ENCODE peak calls at places on chromosomes 12 and 14, in nine cellular contexts. A is suprapubic skin, E is esophagus squamous epithelium, X is uterus, L is heart left ventricle, R is HepG2, G is body of pancreas, P is IMR-90, F is HCT116. I is an unnamed sample.
A peak's percentile ranks its signal among the peaks of the same experiment; 100 is the strongest.

GRCh38 chr12:9043766-9044165 is 54.4 kb downstream of the KLRG1 start:
- DNase-seq in A (no peak), E (no peak), X (no peak), L (no peak), R (no peak), G (no peak), P (no peak), F (no peak), I (no peak)

GRCh38 chr12:57896437-57897201 is 44.7 kb upstream of the ATP23 start:
- DNase-seq in A (peak; percentile 91), E (no peak), X (peak; percentile 85), L (peak; percentile 90), R (no peak), G (peak; percentile 67), P (peak; percentile 64), F (no peak), I (peak; percentile 63)

GRCh38 chr14:103889313-103890051 is 38.8 kb upstream of the TDRD9 start:
- DNase-seq in A (no peak), E (no peak), X (no peak), L (no peak), R (peak; percentile 50), G (peak; percentile 45), P (peak; percentile 20), F (no peak), I (no peak)

GRCh38 chr12:130357241-130357640 is 19.6 kb downstream of the PIWIL1 start:
- DNase-seq in A (no peak), E (no peak), X (no peak), L (no peak), R (no peak), G (no peak), P (no peak), F (no peak), I (no peak)

GRCh38 chr12:98635657-98636323 is 8.8 kb downstream of the IKBIP start:
- DNase-seq in A (no peak), E (no peak), X (no peak), L (no peak), R (peak; percentile 20), G (no peak), P (peak; percentile 77), F (peak; percentile 39), I (no peak)

GRCh38 chr14:24429395-24430142 is at the start of the genes CBLN3 and KHNYN:
- DNase-seq in A (peak; percentile 97), E (peak; percentile 46), X (peak; percentile 94), L (peak; percentile 94), R (peak; percentile 94), G (peak; percentile 88), P (peak; percentile 92), F (peak; percentile 74), I (peak; percentile 82)

GRCh38 chr12:53102883-53103807 is at the start of gene SOAT2:
- DNase-seq in A (peak; percentile 79), E (no peak), X (no peak), L (no peak), R (peak; percentile 72), G (no peak), P (no peak), F (no peak), I (no peak)

GRCh38 chr12:105092336-105092735 is 8.1 kb upstream of the ALDH1L2 start:
- DNase-seq in A (no peak), E (no peak), X (no peak), L (no peak), R (no peak), G (peak; percentile 53), P (no peak), F (no peak), I (no peak)

GRCh38 chr12:78674311-78675085 is 190.1 kb upstream of the SYT1 start:
- DNase-seq in A (no peak), E (no peak), X (no peak), L (no peak), R (no peak), G (no peak), P (peak; percentile 56), F (no peak), I (no peak)

GRCh38 chr12:6978188-6978986 is 7.7 kb downstream of the EMG1 start:
- DNase-seq in A (no peak), E (no peak), X (no peak), L (peak; percentile 19), R (no peak), G (no peak), P (no peak), F (no peak), I (no peak)

GRCh38 chr14:92693998-92694780 is 54.2 kb downstream of the LGMN start:
- DNase-seq in A (no peak), E (no peak), X (no peak), L (no peak), R (peak; percentile 88), G (no peak), P (no peak), F (peak; percentile 78), I (no peak)

GRCh38 chr14:95490727-95491451 is 25.6 kb downstream of the SYNE3 start:
- DNase-seq in A (no peak), E (no peak), X (no peak), L (peak; percentile 64), R (no peak), G (no peak), P (no peak), F (peak; percentile 12), I (peak; percentile 67)

GRCh38 chr14:90739318-90740077 is 76.7 kb downstream of the TTC7B start:
- DNase-seq in A (no peak), E (no peak), X (no peak), L (no peak), R (no peak), G (no peak), P (peak; percentile 34), F (no peak), I (no peak)

GRCh38 chr12:108643941-108644742 is 10.4 kb upstream of the SELPLG start:
- DNase-seq in A (peak; percentile 53), E (no peak), X (peak; percentile 73), L (peak; percentile 59), R (no peak), G (no peak), P (no peak), F (peak; percentile 59), I (peak; percentile 46)

DNA sequence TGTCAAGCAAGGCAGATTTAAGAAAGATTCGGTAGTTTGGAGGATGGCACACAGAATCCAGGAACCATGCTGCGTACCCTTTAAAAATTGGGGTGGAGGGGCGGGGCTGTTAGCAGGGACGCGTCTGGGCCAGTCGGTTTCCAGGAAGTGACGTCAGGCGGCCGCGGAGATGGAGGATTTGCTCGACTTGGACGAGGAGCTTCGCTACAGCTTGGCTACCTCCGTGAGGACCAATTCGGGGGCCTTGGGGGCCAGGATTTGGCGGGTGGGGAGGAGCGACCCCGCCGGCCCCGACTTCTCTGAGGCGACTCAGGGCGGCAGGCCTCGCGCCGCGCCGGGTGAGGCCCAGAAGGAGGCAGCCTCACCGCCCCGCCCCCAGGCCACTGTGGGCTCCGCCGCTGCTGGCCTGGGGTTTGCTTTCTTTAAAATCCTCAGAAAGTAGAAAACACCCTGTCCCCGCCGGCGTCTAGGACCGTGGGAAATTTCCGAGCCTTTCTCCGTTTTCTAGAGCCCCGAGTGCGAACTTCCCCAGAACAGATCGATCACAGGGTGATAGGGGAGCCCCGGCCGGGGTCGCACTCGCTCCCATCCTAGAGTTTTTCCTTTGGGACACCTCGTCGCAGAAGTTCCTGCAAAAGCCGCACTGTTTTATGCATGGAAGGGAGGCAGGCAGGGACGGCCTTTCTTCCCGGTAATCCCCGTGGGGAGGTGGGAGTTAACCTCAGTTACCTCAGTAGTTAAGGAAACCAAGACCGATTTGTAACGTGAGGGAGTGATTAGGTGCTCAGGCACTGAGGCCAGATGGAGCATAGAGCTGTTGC is at the start of gene IFT43:
- DNase-seq in A (peak; percentile 97), E (peak; percentile 66), X (peak; percentile 95), L (peak; percentile 96), R (no peak), G (peak; percentile 91), P (peak; percentile 74), F (peak; percentile 60), I (peak; percentile 96)
- TF ChIP-seq POLR2A in A (no peak), E (peak; percentile 14), X (peak; percentile 62), L (no peak), R (no peak), G (peak; percentile 64), P (no peak), F (no peak), I (peak; percentile 43)

DNA sequence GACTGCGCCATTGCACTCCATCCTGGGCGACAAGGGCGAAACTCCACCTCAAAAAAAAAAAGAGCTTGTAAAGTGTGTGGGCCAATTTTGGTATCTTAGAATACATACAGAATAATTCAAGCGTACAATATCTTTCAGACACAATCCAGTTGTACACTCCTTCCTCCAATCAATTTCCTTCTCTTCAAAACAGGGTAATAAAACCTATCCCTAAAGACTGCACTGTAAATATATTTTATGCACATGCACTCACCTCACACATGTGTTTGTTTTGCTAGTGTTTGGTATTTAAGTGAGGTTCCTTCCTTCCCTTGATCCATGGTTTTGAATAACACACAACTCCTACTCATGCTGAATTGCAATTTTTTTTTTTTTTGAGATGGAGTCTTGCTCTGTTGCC is 125.9 kb downstream of the PRICKLE1 start:
- DNase-seq in A (no peak), E (no peak), X (no peak), L (no peak), R (no peak), G (no peak), P (no peak), F (no peak), I (no peak)
- TF ChIP-seq CTCF in A (no peak), E (no peak), X (no peak), L (no peak), R (no peak), G (no peak), P (no peak), F (no peak), I (no peak)

DNA sequence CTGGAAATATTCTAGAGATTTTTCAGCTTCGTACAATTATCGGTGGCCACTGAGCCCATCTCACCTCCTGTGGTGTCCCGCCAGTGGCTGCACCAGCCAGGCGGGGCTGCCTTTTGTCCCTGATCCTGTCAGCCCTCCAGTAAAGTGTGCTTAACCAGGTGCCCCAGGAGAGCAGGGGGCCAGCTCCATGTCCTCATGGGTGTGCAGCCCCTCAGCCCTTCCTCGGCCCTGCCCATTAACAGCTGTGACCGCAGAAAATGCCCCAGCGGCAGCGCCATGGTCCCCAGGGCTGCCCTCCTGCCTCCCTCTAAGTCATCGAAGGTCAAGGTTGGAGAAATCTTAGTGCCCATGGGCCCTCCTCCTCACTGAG is 188.5 kb downstream of the ZFP36L1 start:
- DNase-seq in A (peak; percentile 54), E (no peak), X (no peak), L (no peak), R (no peak), G (no peak), P (no peak), F (no peak), I (no peak)
- H3K4me1 ChIP-seq in A (peaks cover 35% of the 10 kb centered on the region), E (peaks cover 21% of the 10 kb centered on the region), X (no peaks in the 10 kb centered on the region), L (peaks cover 19% of the 10 kb centered on the region), R (peaks cover 92% of the 10 kb centered on the region), G (peaks cover 21% of the 10 kb centered on the region), P (peaks cover 29% of the 10 kb centered on the region), F (peaks cover 19% of the 10 kb centered on the region), I (peaks cover 53% of the 10 kb centered on the region)

DNA sequence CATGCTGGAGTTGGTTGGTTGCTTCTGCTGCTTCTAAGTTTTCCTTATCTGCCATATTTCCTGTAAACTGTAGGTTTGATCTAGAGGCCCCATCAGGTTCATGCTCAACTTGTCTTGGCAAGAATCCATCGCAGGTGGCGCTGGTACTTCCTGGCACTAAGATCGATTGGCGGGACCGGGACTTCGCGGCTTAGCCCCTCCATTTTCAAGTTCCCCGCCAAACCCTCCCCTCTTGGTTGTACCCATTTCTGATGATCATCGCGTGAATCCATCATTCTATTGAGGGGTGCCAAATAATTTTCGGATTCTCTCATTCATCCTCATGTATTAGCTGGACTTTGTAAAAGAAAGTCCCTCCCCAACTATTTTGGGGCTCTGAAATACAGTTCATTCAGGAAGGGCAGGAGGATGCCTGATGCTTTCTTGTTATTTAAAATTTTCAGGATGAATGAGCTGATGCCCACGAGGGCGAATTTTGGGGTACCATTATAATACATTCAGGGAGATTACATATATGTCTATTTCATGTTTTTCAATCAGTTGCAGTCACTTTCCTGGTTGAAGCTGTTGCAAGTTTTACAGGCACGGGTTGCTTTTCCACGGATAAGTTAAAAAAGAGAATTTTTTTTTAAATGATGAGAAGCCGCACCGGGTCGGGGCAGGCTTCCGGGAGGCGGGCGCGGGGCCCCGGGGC is 424 bp upstream of the BRI3BP start:
- DNase-seq in A (no peak), E (peak; percentile 4), X (no peak), L (no peak), R (peak; percentile 91), G (peak; percentile 78), P (peak; percentile 24), F (peak; percentile 91), I (no peak)
- TF ChIP-seq POLR2A in A (no peak), E (no peak), X (no peak), L (no peak), R (no peak), G (no peak), P (no peak), F (no peak), I (no peak)

I was measured in tibial nerve.